ENCODE peak calls at places on chromosomes 4 and X, in six cellular contexts. H is heart right ventricle, Z is LNCaP clone FGC, F is ovary, T is endothelial cell, W is type B pancreatic cell. Y is an unnamed sample.

GRCh38 chr4:183485411-183486160 is 19.3 kb upstream of the ING2 start:
- DNase-seq in T (no peak), H (no peak), F (no peak), W (no peak), Z (no peak), Y (no peak)

GRCh38 chr4:121307441-121308327 is 73.1 kb downstream of the QRFPR start:
- DNase-seq in W (no peak), T (peak; percentile 39), H (no peak), F (no peak), Z (peak; percentile 1), Y (no peak)

GRCh38 chrX:43716696-43717095 is 60.6 kb downstream of the MAOA start:
- DNase-seq in Z (no peak), T (no peak), F (no peak), H (no peak), W (no peak), Y (no peak)

GRCh38 chr4:175614880-175615279 is 197.2 kb downstream of the GPM6A start:
- DNase-seq in Z (no peak), T (no peak), W (no peak), H (no peak), F (no peak), Y (no peak)

GRCh38 chrX:129998006-129998405 is 15.6 kb downstream of the BCORL1 start:
- DNase-seq in Z (no peak), H (no peak), F (no peak), T (no peak), W (no peak), Y (no peak)

GRCh38 chr4:577499-578450 is 1.7 kb upstream of the TMEM271 start:
- DNase-seq in W (no peak), F (no peak), T (no peak), Z (no peak), H (no peak), Y (peak; percentile 15)

GRCh38 chr4:149910177-149910576 is 94.5 kb upstream of the IQCM start:
- DNase-seq in Z (no peak), W (no peak), H (no peak), F (no peak), T (no peak), Y (no peak)

GRCh38 chrX:107710617-107711391 is 64.8 kb downstream of the TSC22D3 start:
- DNase-seq in W (no peak), H (peak; percentile 60), Z (no peak), F (no peak), T (no peak), Y (no peak)

GRCh38 chr4:117983541-117984451 is 50.5 kb upstream of the NDST3 start:
- DNase-seq in W (no peak), T (no peak), Z (no peak), F (no peak), H (no peak), Y (no peak)

GRCh38 chr4:168656055-168656660 is 159.3 kb downstream of the PALLD start:
- DNase-seq in Z (no peak), T (no peak), W (no peak), F (no peak), H (no peak), Y (no peak)

GRCh38 chr4:6658204-6658585 is 17.7 kb downstream of the MRFAP1 start:
- DNase-seq in W (no peak), H (no peak), Z (no peak), T (no peak), F (no peak), Y (no peak)

GRCh38 chrX:70454441-70455365 is 10.1 kb downstream of the DLG3 start:
- DNase-seq in H (peak; percentile 52), F (peak; percentile 81), T (peak; percentile 73), Z (peak; percentile 83), W (peak; percentile 83), Y (peak; percentile 71)

GRCh38 chr4:153112071-153112460 is 92.2 kb upstream of the TRIM2 start:
- DNase-seq in W (no peak), Z (no peak), H (no peak), T (no peak), F (no peak), Y (no peak)

GRCh38 chr4:27357283-27357682 is 496.6 kb downstream of the STIM2 start:
- DNase-seq in F (no peak), Z (no peak), T (no peak), W (no peak), H (no peak), Y (no peak)

GRCh38 chr4:3676196-3676595 is 90.0 kb upstream of the ADRA2C start:
- DNase-seq in Z (no peak), T (no peak), F (no peak), W (no peak), H (no peak), Y (no peak)

GRCh38 chr4:156710571-156711195 is 260.9 kb downstream of the PDGFC start:
- DNase-seq in W (no peak), T (no peak), F (no peak), H (no peak), Z (no peak), Y (no peak)

GRCh38 chr4:6916587-6917444 is 7.2 kb downstream of the TBC1D14 start:
- DNase-seq in F (no peak), Z (peak; percentile 34), W (no peak), T (no peak), H (no peak), Y (no peak)

GRCh38 chrX:13747836-13748235 is 13.3 kb downstream of the OFD1 start:
- DNase-seq in F (no peak), W (no peak), T (peak; percentile 26), H (peak; percentile 18), Z (no peak), Y (no peak)

GRCh38 chrX:153539171-153539978 is 21.9 kb downstream of the ATP2B3 start:
- DNase-seq in T (peak; percentile 80), H (peak; percentile 50), W (peak; percentile 82), Z (no peak), F (peak; percentile 65), Y (peak; percentile 81)

GRCh38 chr4:101022151-101023024 is 324.9 kb downstream of the PPP3CA start:
- DNase-seq in W (no peak), F (no peak), T (no peak), H (no peak), Z (no peak), Y (no peak)

GRCh38 chr4:190121759-190122158 is 51.8 kb upstream of the DUX4 start:
- DNase-seq in F (peak; percentile 45), W (peak; percentile 60), H (no peak), Z (no peak), T (no peak), Y (no peak)

GRCh38 chr4:45475490-45475889 is 648.4 kb downstream of the GABRG1 start:
- DNase-seq in H (no peak), T (no peak), F (no peak), W (no peak), Z (no peak), Y (no peak)

GRCh38 chr4:100461796-100462195 is 56.0 kb downstream of the EMCN start:
- DNase-seq in H (no peak), T (no peak), W (no peak), Z (no peak), F (no peak), Y (no peak)

GRCh38 chrX:1423215-1423614 is 29.5 kb downstream of the ASMTL start:
- DNase-seq in T (no peak), F (no peak), H (no peak), Z (no peak), W (no peak), Y (no peak)

GRCh38 chr4:159220353-159220752 is 117.5 kb downstream of the RAPGEF2 start:
- DNase-seq in Z (no peak), H (no peak), T (no peak), F (no peak), W (no peak), Y (no peak)

DNA sequence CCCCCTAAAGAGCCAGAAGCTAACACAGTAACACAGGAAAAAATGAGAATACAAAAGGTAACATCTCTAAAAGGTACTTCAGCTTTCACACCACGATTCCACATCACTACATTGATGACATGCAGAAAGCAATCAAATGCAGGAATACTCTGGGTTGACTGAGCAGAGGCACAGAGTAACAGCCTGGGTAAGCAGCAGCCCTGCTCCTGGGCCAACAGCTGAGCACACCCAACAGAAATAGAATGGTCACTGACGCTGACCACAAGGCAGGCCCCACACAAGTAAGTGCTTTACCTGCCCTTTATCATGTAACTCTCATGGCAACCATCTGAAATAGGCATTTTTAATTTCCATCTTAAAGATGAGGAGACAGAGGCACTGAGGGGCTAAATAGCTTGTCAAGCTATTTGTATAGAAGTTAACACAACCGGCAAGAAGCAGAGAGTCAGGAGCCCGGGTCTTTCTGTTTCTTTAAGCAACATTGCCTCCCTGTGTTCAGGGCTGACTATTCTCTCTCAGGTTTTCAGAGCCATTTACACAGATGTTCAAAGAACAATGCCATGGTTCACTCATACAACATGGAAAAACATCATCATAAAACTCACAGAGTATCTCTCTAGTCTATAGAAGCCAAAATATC is 168.9 kb downstream of the ZNF674 start:
- DNase-seq in T (peak; percentile 34), W (no peak), H (no peak), F (no peak), Z (peak; percentile 25), Y (no peak)
- TF ChIP-seq CTCF in T (no peak), W (peak; percentile 69), H (no peak), F (no peak), Z (peak; percentile 51), Y (peak; percentile 69)

GRCh38 chr4:98664959-98665358 is 6.5 kb upstream of the TSPAN5 start:
- DNase-seq in T (no peak), Z (no peak), W (no peak), H (no peak), F (no peak), Y (no peak)
- TF ChIP-seq CTCF in T (no peak), Z (no peak), W (no peak), H (no peak), F (no peak), Y (no peak)

GRCh38 chrX:131942045-131942444 is 81.1 kb upstream of the STK26 start:
- DNase-seq in T (no peak), Z (no peak), H (no peak), W (no peak), F (no peak), Y (no peak)

DNA sequence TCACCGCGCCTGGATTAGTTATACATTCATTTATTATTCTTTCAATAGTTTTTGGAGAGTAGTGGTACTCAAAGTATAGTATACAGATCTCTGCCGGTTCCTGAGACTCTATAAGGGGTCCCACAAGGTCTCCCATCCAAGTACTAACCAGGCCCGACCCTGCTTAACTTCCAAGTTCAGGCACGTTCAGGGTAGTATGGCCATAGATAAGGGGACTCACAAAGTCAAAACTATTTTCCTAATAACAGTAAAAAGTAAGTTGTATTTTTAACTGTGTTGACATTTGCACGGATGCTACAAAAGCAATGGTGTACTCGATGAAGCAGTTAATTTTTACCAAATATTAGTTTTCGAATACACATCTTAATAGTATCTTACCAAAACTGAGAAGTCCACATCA is 84.4 kb upstream of the STK26 start:
- DNase-seq in F (no peak), W (no peak), T (no peak), H (no peak), Z (no peak), Y (no peak)
- TF ChIP-seq CTCF in F (no peak), W (no peak), T (no peak), H (no peak), Z (no peak), Y (no peak)

GRCh38 chr4:42281324-42282020 is 115.8 kb upstream of the SHISA3 start:
- DNase-seq in H (no peak), Z (no peak), F (no peak), T (no peak), W (no peak), Y (no peak)

GRCh38 chr4:42280327-42281095 is 116.8 kb upstream of the SHISA3 start:
- DNase-seq in H (no peak), F (no peak), W (no peak), Z (no peak), T (peak; percentile 30), Y (peak; percentile 9)

GRCh38 chr4:42277291-42277690 is 120.0 kb upstream of the SHISA3 start:
- DNase-seq in Z (no peak), W (no peak), H (no peak), T (no peak), F (no peak), Y (no peak)

GRCh38 chr4:42282081-42282901 is 115.0 kb upstream of the SHISA3 start:
- DNase-seq in T (peak; percentile 60), Z (no peak), W (no peak), H (peak; percentile 63), F (peak; percentile 24), Y (peak; percentile 59)

GRCh38 chr4:42278709-42279324 is 118.5 kb upstream of the SHISA3 start:
- DNase-seq in Z (no peak), F (no peak), H (no peak), W (no peak), T (no peak), Y (no peak)
- TF ChIP-seq CTCF in Z (peak; percentile 13), F (no peak), H (no peak), W (no peak), T (no peak), Y (no peak)